ENCODE peak calls at places on chromosome 16, in six cellular contexts. L is right lobe of liver, X is prostate gland, P is IMR-90, Z is hepatocyte, S is transverse colon. N is an unnamed sample. For H3K9me3, the result is how much of the 10 kb centered on the place peaks cover.

GRCh38 chr16:66712512-66712911 is 16.0 kb upstream of the CMTM4 start:
- DNase-seq in X (no peak), L (no peak), S (no peak), Z (no peak), P (no peak), N (no peak)

GRCh38 chr16:66007717-66008116 is 358.8 kb upstream of the CDH5 start:
- DNase-seq in P (peak), X (no peak), L (no peak), Z (peak), S (no peak), N (no peak)

GRCh38 chr16:24156777-24157176 is 99.4 kb upstream of the CACNG3 start:
- DNase-seq in X (no peak), L (no peak), Z (no peak), S (no peak), P (no peak), N (no peak)

GRCh38 chr16:85754403-85754802 is 3.5 kb upstream of the C16orf74 start:
- DNase-seq in X (no peak), P (no peak), Z (no peak), L (no peak), S (no peak), N (no peak)

GRCh38 chr16:15544405-15544804 is 98.5 kb downstream of the MARF1 start:
- DNase-seq in L (no peak), Z (no peak), P (no peak), S (no peak), X (no peak), N (no peak)

GRCh38 chr16:58863042-58863441 is 128.9 kb upstream of the GOT2 start:
- DNase-seq in L (no peak), P (no peak), S (no peak), X (no peak), Z (no peak), N (no peak)

GRCh38 chr16:26806641-26807040 is 260.1 kb upstream of the C16orf82 start:
- DNase-seq in X (no peak), L (no peak), Z (no peak), P (no peak), S (no peak), N (no peak)

GRCh38 chr16:54526916-54527315 is 240.3 kb upstream of the IRX3 start:
- DNase-seq in P (no peak), X (no peak), L (no peak), S (no peak), Z (no peak), N (no peak)

GRCh38 chr16:69499541-69500255 is 66.1 kb upstream of the NFAT5 start:
- DNase-seq in S (no peak), L (no peak), Z (no peak), X (no peak), P (no peak), N (no peak)

GRCh38 chr16:46629331-46629843 is 8.2 kb upstream of the SHCBP1 start:
- DNase-seq in L (no peak), S (no peak), Z (peak), P (peak), X (no peak), N (no peak)

GRCh38 chr16:54194008-54194731 is 92.4 kb downstream of the IRX3 start:
- DNase-seq in Z (no peak), L (peak), X (peak), P (no peak), S (peak), N (peak)

GRCh38 chr16:58110590-58111330 is 18.4 kb downstream of the CFAP20 start:
- DNase-seq in S (no peak), X (no peak), L (peak), P (peak), Z (no peak), N (no peak)

GRCh38 chr16:28538733-28539596 is at the start of gene NUPR1:
- DNase-seq in X (peak), P (peak), Z (peak), L (peak), S (peak), N (peak)

GRCh38 chr16:85415196-85415988 is 197.7 kb upstream of the GSE1 start:
- DNase-seq in P (no peak), Z (no peak), L (peak), X (no peak), S (peak), N (peak)

GRCh38 chr16:76614255-76614654 is 337.1 kb downstream of the CNTNAP4 start:
- DNase-seq in L (no peak), P (no peak), Z (no peak), S (no peak), X (no peak), N (no peak)

GRCh38 chr16:73054732-73055481 is 7.0 kb upstream of the ZFHX3 start:
- DNase-seq in Z (no peak), X (no peak), L (no peak), S (no peak), P (peak), N (no peak)

GRCh38 chr16:75099738-75100615 is 16.6 kb downstream of the LDHD start:
- DNase-seq in S (no peak), Z (no peak), X (no peak), L (peak), P (no peak), N (peak)

GRCh38 chr16:80725566-80726162 is 78.7 kb downstream of the CDYL2 start:
- DNase-seq in L (no peak), X (no peak), S (no peak), P (no peak), Z (peak), N (no peak)

GRCh38 chr16:8718753-8719386 is 44.5 kb downstream of the ABAT start:
- DNase-seq in L (no peak), S (no peak), Z (no peak), X (peak), P (no peak), N (no peak)

GRCh38 chr16:75589301-75589700 is 23.1 kb downstream of the GABARAPL2 start:
- DNase-seq in S (no peak), X (no peak), Z (no peak), L (no peak), P (no peak), N (no peak)

GRCh38 chr16:72915331-72915730 is 132.6 kb downstream of the ZFHX3 start:
- DNase-seq in P (no peak), S (no peak), X (no peak), L (no peak), Z (no peak), N (no peak)

GRCh38 chr16:68764866-68765265 is 27.8 kb downstream of the CDH1 start:
- DNase-seq in P (no peak), S (no peak), L (no peak), X (no peak), Z (no peak), N (no peak)

GRCh38 chr16:79751785-79752184 is 151.2 kb upstream of the MAF start:
- DNase-seq in S (peak), Z (no peak), P (no peak), X (peak), L (no peak), N (no peak)

GRCh38 chr16:67726106-67727034 is 7.3 kb upstream of the GFOD2 start:
- DNase-seq in L (peak), S (no peak), Z (peak), P (peak), X (no peak), N (peak)

GRCh38 chr16:26672206-26672605 is 394.5 kb upstream of the C16orf82 start:
- DNase-seq in S (no peak), P (no peak), X (no peak), L (no peak), Z (no peak), N (no peak)

GRCh38 chr16:57899771-57900661 is 70.9 kb downstream of the CNGB1 start:
- DNase-seq in X (peak), P (peak), L (peak), S (peak), Z (peak), N (peak)

GRCh38 chr16:81657224-81657623 is 121.9 kb upstream of the PLCG2 start:
- DNase-seq in X (no peak), L (no peak), P (no peak), Z (no peak), S (no peak), N (no peak)

GRCh38 chr16:85417156-85417860 is 195.8 kb upstream of the GSE1 start:
- DNase-seq in X (no peak), L (peak), P (no peak), S (no peak), Z (no peak), N (peak)

GRCh38 chr16:6362321-6362720 is 970.3 kb upstream of the RBFOX1 start:
- DNase-seq in L (no peak), S (no peak), Z (no peak), X (no peak), P (no peak), N (no peak)

GRCh38 chr16:67672739-67673662 is 6.4 kb downstream of the C16orf86 start:
- DNase-seq in P (peak), Z (peak), S (peak), L (peak), X (peak), N (no peak)

GRCh38 chr16:80283450-80284392 is 257.1 kb upstream of the DYNLRB2 start:
- DNase-seq in L (no peak), P (peak), Z (no peak), X (no peak), S (no peak), N (no peak)

GRCh38 chr16:47461598-47462266 is 601 bp downstream of the PHKB start:
- DNase-seq in S (peak), Z (peak), L (no peak), X (peak), P (peak), N (no peak)

GRCh38 chr16:35102780-35103403 is 1643.5 kb downstream of the TP53TG3F start:
- DNase-seq in S (no peak), X (no peak), Z (no peak), L (no peak), P (no peak), N (no peak)
- H3K9me3 ChIP-seq in S (under half), X (under half), Z (under half), L (under half), P (under half), N (under half)

GRCh38 chr16:10312023-10312422 is 73.8 kb upstream of the ATF7IP2 start:
- DNase-seq in X (no peak), Z (no peak), S (no peak), L (no peak), P (no peak), N (no peak)

GRCh38 chr16:10317425-10318001 is 68.3 kb upstream of the ATF7IP2 start:
- DNase-seq in P (no peak), Z (no peak), S (no peak), X (no peak), L (no peak), N (no peak)

GRCh38 chr16:10314317-10314716 is 71.5 kb upstream of the ATF7IP2 start:
- DNase-seq in X (no peak), P (no peak), L (no peak), S (no peak), Z (no peak), N (no peak)

GRCh38 chr16:10312784-10313724 is 72.8 kb upstream of the ATF7IP2 start:
- DNase-seq in P (no peak), Z (no peak), L (no peak), S (no peak), X (no peak), N (no peak)

DNA sequence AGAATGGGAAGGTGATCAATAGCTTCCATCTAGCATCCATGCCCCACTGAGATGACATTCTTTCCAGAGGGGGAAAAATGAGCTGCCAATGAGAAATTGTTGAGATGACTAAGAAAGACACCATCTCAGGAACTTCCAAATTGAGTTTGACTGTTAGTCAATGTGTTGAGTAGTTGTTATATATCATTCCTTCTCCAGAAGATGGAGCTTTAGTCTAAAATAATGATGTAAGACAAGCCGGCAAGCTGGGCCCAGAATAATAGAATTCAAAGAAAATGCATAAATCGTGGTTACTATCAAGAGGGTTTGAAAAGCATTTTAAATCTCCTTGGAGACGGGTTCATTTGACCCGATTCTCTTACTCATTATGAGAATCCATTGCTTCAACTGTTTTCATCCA is 71.0 kb upstream of the ATF7IP2 start:
- DNase-seq in S (no peak), X (no peak), P (no peak), Z (no peak), L (no peak), N (no peak)
- TF ChIP-seq CTCF in S (no peak), X (no peak), P (no peak), Z (peak), L (peak), N (peak)

GRCh38 chr16:3306078-3306477 is 781 bp downstream of the ZNF75A start:
- DNase-seq in X (no peak), Z (no peak), P (no peak), S (no peak), L (no peak), N (no peak)

GRCh38 chr16:3304370-3304769 is 860 bp downstream of the TIGD7 start:
- DNase-seq in S (no peak), X (no peak), Z (no peak), P (peak), L (no peak), N (no peak)

GRCh38 chr16:3305109-3306068 is at the start of the genes TIGD7 and ZNF75A:
- DNase-seq in S (peak), P (peak), L (peak), Z (peak), X (peak), N (peak)
- H3K9me3 ChIP-seq in S (half or more), P (under half), L (under half), Z (half or more), X (under half), N (half or more)

GRCh38 chr16:1119766-1120611 is 23.9 kb upstream of the C1QTNF8 start:
- DNase-seq in Z (no peak), S (no peak), P (no peak), X (no peak), L (no peak), N (no peak)

GRCh38 chr16:1122031-1122765 is 26.2 kb upstream of the C1QTNF8 start:
- DNase-seq in L (no peak), S (no peak), X (no peak), Z (no peak), P (no peak), N (no peak)

GRCh38 chr16:1121601-1122000 is 25.6 kb upstream of the C1QTNF8 start:
- DNase-seq in X (no peak), L (no peak), P (no peak), Z (no peak), S (no peak), N (no peak)

GRCh38 chr16:1119129-1119528 is 23.1 kb upstream of the C1QTNF8 start:
- DNase-seq in X (no peak), P (no peak), L (no peak), S (no peak), Z (no peak), N (no peak)

GRCh38 chr16:1121009-1121408 is 25.0 kb upstream of the C1QTNF8 start:
- DNase-seq in L (no peak), X (no peak), P (no peak), S (no peak), Z (no peak), N (no peak)
- TF ChIP-seq CTCF in L (no peak), X (no peak), P (no peak), S (no peak), Z (no peak), N (no peak)

DNA sequence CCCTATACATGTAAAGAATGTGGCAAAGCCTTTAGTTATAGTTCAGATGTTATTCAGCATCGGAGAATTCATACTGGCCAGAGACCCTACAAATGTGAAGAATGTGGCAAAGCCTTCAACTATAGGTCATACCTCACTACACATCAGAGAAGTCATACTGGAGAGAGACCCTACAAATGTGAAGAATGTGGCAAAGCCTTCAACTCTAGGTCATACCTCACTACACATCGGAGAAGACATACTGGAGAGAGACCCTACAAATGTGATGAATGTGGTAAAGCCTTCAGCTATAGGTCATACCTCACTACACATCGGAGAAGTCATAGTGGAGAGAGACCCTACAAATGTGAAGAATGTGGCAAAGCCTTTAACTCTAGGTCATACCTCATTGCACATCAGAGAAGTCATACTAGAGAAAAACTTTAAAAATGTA is 42.5 kb downstream of the ZNF267 start:
- DNase-seq in L (no peak), S (no peak), X (no peak), Z (no peak), P (no peak), N (no peak)
- H3K9me3 ChIP-seq in L (under half), S (half or more), X (under half), Z (half or more), P (half or more), N (half or more)

GRCh38 chr16:5044011-5044540 is 10.3 kb upstream of the NAGPA start:
- DNase-seq in L (peak), X (no peak), P (no peak), Z (no peak), S (no peak), N (peak)
- TF ChIP-seq CTCF in L (no peak), X (no peak), P (no peak), Z (no peak), S (no peak), N (no peak)

GRCh38 chr16:49378816-49379215 is 5.2 kb downstream of the C16orf78 start:
- DNase-seq in P (no peak), S (no peak), X (no peak), L (no peak), Z (no peak), N (no peak)
- H3K9me3 ChIP-seq in P (under half), S (under half), X (under half), L (under half), Z (under half), N (under half)